ENCODE peak calls at places on chromosomes 12 and 14, in four cellular contexts. B is psoas muscle; Q is effector memory CD4-positive, alpha-beta T cell; A is GM23248. Y is an unnamed sample. For H3K4me1 and H3K9me3, the result is how much of the 10 kb centered on the place peaks cover.

GRCh38 chr12:119696943-119697342 is 29.0 kb downstream of the PRKAB1 start:
- DNase-seq in B (no peak), Q (no peak), A (no peak), Y (no peak)

GRCh38 chr14:73746540-73747385 is 32.6 kb upstream of the PNMA1 start:
- DNase-seq in B (no peak), Q (no peak), A (no peak), Y (no peak)

GRCh38 chr14:54209501-54210231 is 187.1 kb upstream of the CDKN3 start:
- DNase-seq in B (no peak), Q (no peak), A (peak), Y (no peak)

GRCh38 chr14:106185837-106186233 is 659.5 kb downstream of the TMEM121 start:
- DNase-seq in B (no peak), Q (peak), A (no peak), Y (peak)

GRCh38 chr14:98408024-98408555 is 863.9 kb downstream of the BCL11B start:
- DNase-seq in B (no peak), Q (no peak), A (no peak), Y (no peak)

GRCh38 chr12:129276408-129277042 is 423.2 kb downstream of the GLT1D1 start:
- DNase-seq in B (no peak), Q (no peak), A (no peak), Y (no peak)

GRCh38 chr12:6821674-6822433 is at the start of gene GPR162:
- DNase-seq in B (peak), Q (no peak), A (peak), Y (no peak)

GRCh38 chr12:11545438-11546330 is 103.8 kb upstream of the ETV6 start:
- DNase-seq in B (no peak), Q (peak), A (no peak), Y (peak)

GRCh38 chr12:98997899-98998298 is 352.8 kb downstream of the APAF1 start:
- DNase-seq in B (no peak), Q (no peak), A (no peak), Y (no peak)

GRCh38 chr12:113684908-113685512 is 213.3 kb upstream of the LHX5 start:
- DNase-seq in B (no peak), Q (no peak), A (no peak), Y (no peak)

GRCh38 chr12:112198120-112198733 is 72.9 kb downstream of the TRAFD1 start:
- DNase-seq in B (no peak), Q (no peak), A (peak), Y (peak)

GRCh38 chr14:88667555-88668273 is 104.9 kb downstream of the ZC3H14 start:
- DNase-seq in B (peak), Q (no peak), A (peak), Y (peak)

GRCh38 chr14:96501383-96501745 is 818 bp upstream of the PAPOLA start:
- DNase-seq in B (no peak), Q (no peak), A (no peak), Y (no peak)

GRCh38 chr12:2970744-2971143 is 11.5 kb downstream of the TEAD4 start:
- DNase-seq in B (peak), Q (no peak), A (peak), Y (no peak)

GRCh38 chr12:122064034-122064777 is 14.3 kb upstream of the MLXIP start:
- DNase-seq in B (peak), Q (no peak), A (peak), Y (no peak)

GRCh38 chr14:89576132-89576923 is 159.3 kb upstream of the FOXN3 start:
- DNase-seq in B (no peak), Q (no peak), A (no peak), Y (no peak)

GRCh38 chr12:131077931-131078391 is 124.3 kb downstream of the ADGRD1 start:
- DNase-seq in B (no peak), Q (no peak), A (no peak), Y (no peak)

GRCh38 chr12:14410177-14410576 is 44.7 kb downstream of the ATF7IP start:
- DNase-seq in B (no peak), Q (no peak), A (peak), Y (no peak)

GRCh38 chr14:95200404-95200803 is 43.1 kb upstream of the DICER1 start:
- DNase-seq in B (no peak), Q (no peak), A (no peak), Y (no peak)

GRCh38 chr12:94282675-94283074 is 134.3 kb downstream of the PLXNC1 start:
- DNase-seq in B (no peak), Q (peak), A (no peak), Y (peak)

GRCh38 chr12:130456375-130457199 is 118.9 kb downstream of the PIWIL1 start:
- DNase-seq in B (no peak), Q (no peak), A (peak), Y (no peak)

GRCh38 chr12:45934956-45935355 is 55.4 kb downstream of the SCAF11 start:
- DNase-seq in B (no peak), Q (no peak), A (no peak), Y (no peak)

GRCh38 chr12:12821975-12822374 is 8.8 kb downstream of the DDX47 start:
- DNase-seq in B (no peak), Q (no peak), A (no peak), Y (no peak)

GRCh38 chr12:4505381-4505986 is 33.2 kb upstream of the RAD51AP1 start:
- DNase-seq in B (no peak), Q (no peak), A (peak), Y (no peak)

GRCh38 chr14:100066984-100067383 is 1.8 kb downstream of the EVL start:
- DNase-seq in B (no peak), Q (no peak), A (no peak), Y (no peak)

GRCh38 chr14:100067971-100068959 is 3.0 kb downstream of the EVL start:
- DNase-seq in B (peak), Q (peak), A (peak), Y (peak)

GRCh38 chr14:100065942-100066574 is 836 bp downstream of the EVL start:
- DNase-seq in B (no peak), Q (peak), A (no peak), Y (peak)

GRCh38 chr14:100069161-100069800 is 4.1 kb downstream of the EVL start:
- DNase-seq in B (no peak), Q (no peak), A (no peak), Y (peak)

GRCh38 chr14:100067481-100067880 is 2.3 kb downstream of the EVL start:
- DNase-seq in B (no peak), Q (no peak), A (no peak), Y (peak)
- H3K4me1 ChIP-seq in B (under half), Q (half or more), A (under half), Y (half or more)

GRCh38 chr12:91053951-91054715 is 3.7 kb downstream of the KERA start:
- DNase-seq in B (no peak), Q (no peak), A (peak), Y (no peak)
- H3K4me3 ChIP-seq in B (no peak), Q (no peak), A (peak), Y (no peak)

GRCh38 chr14:33891700-33892099 is 59.2 kb downstream of the EGLN3 start:
- DNase-seq in B (no peak), Q (no peak), A (no peak), Y (no peak)
- H3K9me3 ChIP-seq in B (under half), Q (under half), A (under half), Y (under half)

GRCh38 chr12:104599272-104599984 is 142.7 kb downstream of the CHST11 start:
- DNase-seq in B (no peak), Q (no peak), A (no peak), Y (no peak)
- H3K4me1 ChIP-seq in B (under half), Q (under half), A (under half), Y (under half)

GRCh38 chr14:90814806-90815566 is 1.2 kb downstream of the TTC7B start:
- DNase-seq in B (no peak), Q (no peak), A (no peak), Y (no peak)
- H3K4me3 ChIP-seq in B (peak), Q (no peak), A (peak), Y (no peak)

GRCh38 chr12:133206390-133206789 is 25.1 kb downstream of the ZNF268 start:
- DNase-seq in B (no peak), Q (no peak), A (no peak), Y (no peak)
- H3K9me3 ChIP-seq in B (half or more), Q (half or more), A (half or more), Y (half or more)

GRCh38 chr14:99565383-99565782 is 38.6 kb downstream of the CCDC85C start:
- DNase-seq in B (no peak), Q (no peak), A (no peak), Y (no peak)

GRCh38 chr14:99564256-99564902 is 39.6 kb downstream of the CCDC85C start:
- DNase-seq in B (no peak), Q (no peak), A (peak), Y (no peak)

GRCh38 chr14:99566390-99567354 is 37.3 kb downstream of the CCDC85C start:
- DNase-seq in B (no peak), Q (no peak), A (no peak), Y (no peak)

GRCh38 chr14:99564903-99565259 is 39.1 kb downstream of the CCDC85C start:
- DNase-seq in B (no peak), Q (no peak), A (no peak), Y (no peak)

DNA sequence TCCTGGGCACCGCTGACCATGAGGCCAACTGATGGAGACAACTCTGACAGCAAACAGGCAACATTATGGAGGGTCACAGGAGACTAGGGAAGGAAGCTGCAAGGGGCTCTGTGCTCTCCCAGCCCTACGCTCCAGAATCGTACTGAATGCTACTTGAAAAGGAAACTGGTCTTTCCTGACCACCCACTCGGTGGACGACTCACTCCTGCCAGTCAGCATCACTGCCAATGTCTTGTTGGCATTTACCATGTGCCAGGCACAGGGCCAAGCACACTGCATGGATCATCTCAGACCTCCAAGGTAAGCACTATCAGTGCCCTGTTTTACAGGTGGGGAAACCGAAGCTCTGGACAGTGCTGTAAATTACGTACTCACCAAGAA is 38.0 kb downstream of the CCDC85C start:
- DNase-seq in B (no peak), Q (no peak), A (no peak), Y (no peak)
- H3K4me1 ChIP-seq in B (under half), Q (under half), A (under half), Y (under half)

DNA sequence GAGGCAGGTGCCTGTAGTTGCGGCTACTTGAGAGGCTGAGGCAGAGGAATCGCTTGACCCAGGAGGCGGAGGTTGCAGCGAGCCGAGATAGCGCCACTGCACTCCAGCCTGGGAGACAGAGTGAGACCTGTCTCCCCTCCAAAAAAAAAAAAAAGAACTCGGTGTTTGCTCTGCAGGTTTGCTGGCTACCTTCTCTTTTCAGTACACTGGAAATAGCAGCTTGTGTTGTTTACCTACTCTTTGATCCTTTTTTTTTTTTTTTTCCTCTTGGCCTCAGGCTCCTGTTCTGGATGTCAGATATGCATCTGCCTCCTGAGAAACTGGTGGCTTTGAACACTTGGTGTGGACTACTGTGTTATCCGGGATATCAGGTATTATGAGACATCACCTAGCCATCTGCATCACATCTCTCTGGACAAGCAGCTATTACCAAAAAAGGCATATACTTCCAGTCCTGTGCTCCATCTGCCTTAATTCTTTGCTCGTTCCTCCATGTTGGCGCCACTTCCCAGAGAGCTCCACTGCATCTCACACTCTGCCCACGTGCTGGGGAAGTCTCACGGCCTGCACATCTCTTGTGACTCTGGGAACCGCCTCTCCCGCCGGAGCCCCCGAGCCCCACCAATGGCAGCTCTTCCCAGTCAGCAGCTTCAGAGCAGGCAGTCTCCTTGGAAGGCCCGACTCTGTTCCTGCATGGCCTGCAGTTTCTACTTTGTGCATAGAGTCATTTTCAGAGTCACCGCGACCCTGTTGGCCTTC is 50.9 kb upstream of the TRAF3 start:
- DNase-seq in B (no peak), Q (no peak), A (no peak), Y (no peak)
- H3K4me3 ChIP-seq in B (no peak), Q (no peak), A (no peak), Y (no peak)